ENCODE peak calls at places on chromosomes 2 and 18, in seven cellular contexts. One of them, this sample, is unnamed.

GRCh38 chr18:48833701-48834394 is 116.9 kb downstream of the SMAD7 start:
- DNase-seq in HFFc6: no peak
- DNase-seq in posterior cingulate gyrus: peak
- DNase-seq in fibroblast of villous mesenchyme: peak
- DNase-seq in Calu3: no peak
- DNase-seq in amniotic stem cell: no peak
- DNase-seq in hypothalamus: no peak
- DNase-seq in this sample: no peak

GRCh38 chr2:191298306-191298705 is 53.1 kb downstream of the MYO1B start:
- DNase-seq in Calu3: no peak
- DNase-seq in posterior cingulate gyrus: no peak
- DNase-seq in amniotic stem cell: peak
- DNase-seq in fibroblast of villous mesenchyme: no peak
- DNase-seq in hypothalamus: no peak
- DNase-seq in HFFc6: peak
- DNase-seq in this sample: no peak

GRCh38 chr18:49055787-49056186 is 105.0 kb upstream of the SMAD7 start:
- DNase-seq in HFFc6: peak
- DNase-seq in hypothalamus: no peak
- DNase-seq in posterior cingulate gyrus: peak
- DNase-seq in amniotic stem cell: peak
- DNase-seq in fibroblast of villous mesenchyme: peak
- DNase-seq in Calu3: no peak
- DNase-seq in this sample: no peak

GRCh38 chr2:27803046-27803445 is 31.5 kb downstream of the MRPL33 start:
- DNase-seq in fibroblast of villous mesenchyme: peak
- DNase-seq in hypothalamus: no peak
- DNase-seq in posterior cingulate gyrus: no peak
- DNase-seq in HFFc6: no peak
- DNase-seq in Calu3: no peak
- DNase-seq in amniotic stem cell: no peak
- DNase-seq in this sample: no peak

GRCh38 chr2:200379481-200380120 is 73.1 kb downstream of the SPATS2L start:
- DNase-seq in amniotic stem cell: no peak
- DNase-seq in Calu3: no peak
- DNase-seq in posterior cingulate gyrus: no peak
- DNase-seq in hypothalamus: no peak
- DNase-seq in HFFc6: no peak
- DNase-seq in fibroblast of villous mesenchyme: no peak
- DNase-seq in this sample: no peak

GRCh38 chr2:145685323-145686050 is 1165.6 kb upstream of the ZEB2 start:
- DNase-seq in Calu3: peak
- DNase-seq in fibroblast of villous mesenchyme: peak
- DNase-seq in hypothalamus: no peak
- DNase-seq in HFFc6: no peak
- DNase-seq in posterior cingulate gyrus: no peak
- DNase-seq in amniotic stem cell: no peak
- DNase-seq in this sample: no peak

GRCh38 chr2:8329660-8330622 is 351.9 kb upstream of the ID2 start:
- DNase-seq in posterior cingulate gyrus: no peak
- DNase-seq in hypothalamus: no peak
- DNase-seq in HFFc6: no peak
- DNase-seq in Calu3: no peak
- DNase-seq in amniotic stem cell: no peak
- DNase-seq in fibroblast of villous mesenchyme: no peak
- DNase-seq in this sample: no peak

GRCh38 chr2:174544156-174544555 is 53.4 kb downstream of the WIPF1 start:
- DNase-seq in hypothalamus: peak
- DNase-seq in posterior cingulate gyrus: peak
- DNase-seq in fibroblast of villous mesenchyme: no peak
- DNase-seq in Calu3: peak
- DNase-seq in HFFc6: no peak
- DNase-seq in amniotic stem cell: no peak
- DNase-seq in this sample: no peak

GRCh38 chr2:8546319-8547283 is 135.3 kb upstream of the ID2 start:
- DNase-seq in amniotic stem cell: no peak
- DNase-seq in hypothalamus: no peak
- DNase-seq in fibroblast of villous mesenchyme: no peak
- DNase-seq in posterior cingulate gyrus: no peak
- DNase-seq in HFFc6: no peak
- DNase-seq in Calu3: no peak
- DNase-seq in this sample: no peak

GRCh38 chr2:38194751-38195150 is 118.8 kb upstream of the CYP1B1 start:
- DNase-seq in HFFc6: no peak
- DNase-seq in posterior cingulate gyrus: no peak
- DNase-seq in Calu3: no peak
- DNase-seq in amniotic stem cell: no peak
- DNase-seq in fibroblast of villous mesenchyme: no peak
- DNase-seq in hypothalamus: no peak
- DNase-seq in this sample: no peak

GRCh38 chr2:79103199-79103598 is 15.4 kb upstream of the REG1B start:
- DNase-seq in posterior cingulate gyrus: no peak
- DNase-seq in HFFc6: no peak
- DNase-seq in fibroblast of villous mesenchyme: no peak
- DNase-seq in hypothalamus: no peak
- DNase-seq in Calu3: no peak
- DNase-seq in amniotic stem cell: no peak
- DNase-seq in this sample: no peak

GRCh38 chr2:174729797-174730529 is 34.3 kb downstream of the CHRNA1 start:
- DNase-seq in posterior cingulate gyrus: no peak
- DNase-seq in Calu3: no peak
- DNase-seq in HFFc6: no peak
- DNase-seq in hypothalamus: no peak
- DNase-seq in amniotic stem cell: no peak
- DNase-seq in fibroblast of villous mesenchyme: peak
- DNase-seq in this sample: no peak

GRCh38 chr2:8684421-8684884 is 2.6 kb downstream of the ID2 start:
- DNase-seq in fibroblast of villous mesenchyme: no peak
- DNase-seq in HFFc6: no peak
- DNase-seq in hypothalamus: no peak
- DNase-seq in Calu3: no peak
- DNase-seq in posterior cingulate gyrus: no peak
- DNase-seq in amniotic stem cell: no peak
- DNase-seq in this sample: no peak

GRCh38 chr18:7447629-7448028 is 119.5 kb upstream of the PTPRM start:
- DNase-seq in HFFc6: peak
- DNase-seq in fibroblast of villous mesenchyme: peak
- DNase-seq in hypothalamus: no peak
- DNase-seq in posterior cingulate gyrus: no peak
- DNase-seq in Calu3: no peak
- DNase-seq in amniotic stem cell: no peak
- DNase-seq in this sample: no peak

GRCh38 chr18:48455555-48456478 is 46.6 kb upstream of the ZBTB7C start:
- DNase-seq in fibroblast of villous mesenchyme: peak
- DNase-seq in posterior cingulate gyrus: no peak
- DNase-seq in HFFc6: peak
- DNase-seq in hypothalamus: no peak
- DNase-seq in amniotic stem cell: peak
- DNase-seq in Calu3: peak
- DNase-seq in this sample: no peak

GRCh38 chr2:120660771-120661459 is 74.8 kb upstream of the GLI2 start:
- DNase-seq in Calu3: no peak
- DNase-seq in posterior cingulate gyrus: no peak
- DNase-seq in amniotic stem cell: no peak
- DNase-seq in hypothalamus: no peak
- DNase-seq in HFFc6: no peak
- DNase-seq in fibroblast of villous mesenchyme: no peak
- DNase-seq in this sample: no peak

GRCh38 chr2:20224716-20225293 is at the start of gene SDC1:
- DNase-seq in hypothalamus: no peak
- DNase-seq in Calu3: peak
- DNase-seq in posterior cingulate gyrus: no peak
- DNase-seq in amniotic stem cell: no peak
- DNase-seq in HFFc6: peak
- DNase-seq in fibroblast of villous mesenchyme: peak
- DNase-seq in this sample: peak

GRCh38 chr2:18242716-18243115 is 317.7 kb downstream of the RDH14 start:
- DNase-seq in Calu3: no peak
- DNase-seq in hypothalamus: no peak
- DNase-seq in HFFc6: no peak
- DNase-seq in posterior cingulate gyrus: no peak
- DNase-seq in fibroblast of villous mesenchyme: no peak
- DNase-seq in amniotic stem cell: no peak
- DNase-seq in this sample: no peak

GRCh38 chr18:6009751-6010150 is 114.4 kb upstream of the TMEM200C start:
- DNase-seq in amniotic stem cell: no peak
- DNase-seq in Calu3: no peak
- DNase-seq in hypothalamus: no peak
- DNase-seq in HFFc6: no peak
- DNase-seq in posterior cingulate gyrus: no peak
- DNase-seq in fibroblast of villous mesenchyme: no peak
- DNase-seq in this sample: no peak

GRCh38 chr2:173750332-173750731 is 214.8 kb downstream of the SP3 start:
- DNase-seq in fibroblast of villous mesenchyme: peak
- DNase-seq in amniotic stem cell: no peak
- DNase-seq in Calu3: no peak
- DNase-seq in hypothalamus: no peak
- DNase-seq in posterior cingulate gyrus: no peak
- DNase-seq in HFFc6: no peak
- DNase-seq in this sample: no peak

GRCh38 chr2:97758131-97758705 is 44.8 kb downstream of the ZAP70 start:
- DNase-seq in hypothalamus: no peak
- DNase-seq in fibroblast of villous mesenchyme: no peak
- DNase-seq in Calu3: no peak
- DNase-seq in posterior cingulate gyrus: no peak
- DNase-seq in amniotic stem cell: no peak
- DNase-seq in HFFc6: no peak
- DNase-seq in this sample: no peak

GRCh38 chr2:58928942-58929341 is 687.8 kb upstream of the FANCL start:
- DNase-seq in HFFc6: no peak
- DNase-seq in hypothalamus: no peak
- DNase-seq in Calu3: no peak
- DNase-seq in fibroblast of villous mesenchyme: no peak
- DNase-seq in amniotic stem cell: no peak
- DNase-seq in posterior cingulate gyrus: no peak
- DNase-seq in this sample: no peak

GRCh38 chr2:119523959-119524694 is at the start of gene SCTR:
- DNase-seq in posterior cingulate gyrus: no peak
- DNase-seq in HFFc6: no peak
- DNase-seq in amniotic stem cell: no peak
- DNase-seq in Calu3: peak
- DNase-seq in hypothalamus: no peak
- DNase-seq in fibroblast of villous mesenchyme: no peak
- DNase-seq in this sample: peak

GRCh38 chr2:178233428-178233827 is 39.1 kb downstream of the OSBPL6 start:
- DNase-seq in hypothalamus: no peak
- DNase-seq in fibroblast of villous mesenchyme: no peak
- DNase-seq in HFFc6: peak
- DNase-seq in Calu3: no peak
- DNase-seq in amniotic stem cell: no peak
- DNase-seq in posterior cingulate gyrus: no peak
- DNase-seq in this sample: no peak

GRCh38 chr2:61707984-61708852 is 145.6 kb downstream of the FAM161A start:
- DNase-seq in hypothalamus: no peak
- DNase-seq in HFFc6: peak
- DNase-seq in Calu3: peak
- DNase-seq in posterior cingulate gyrus: no peak
- DNase-seq in fibroblast of villous mesenchyme: peak
- DNase-seq in amniotic stem cell: peak
- DNase-seq in this sample: peak

GRCh38 chr2:11142330-11142729 is 12.9 kb upstream of the SLC66A3 start:
- DNase-seq in fibroblast of villous mesenchyme: no peak
- DNase-seq in amniotic stem cell: no peak
- DNase-seq in posterior cingulate gyrus: no peak
- DNase-seq in Calu3: no peak
- DNase-seq in HFFc6: no peak
- DNase-seq in hypothalamus: no peak
- DNase-seq in this sample: no peak

GRCh38 chr2:63050186-63050915 is at the start of gene OTX1:
- DNase-seq in fibroblast of villous mesenchyme: no peak
- DNase-seq in posterior cingulate gyrus: peak
- DNase-seq in amniotic stem cell: no peak
- DNase-seq in Calu3: peak
- DNase-seq in HFFc6: peak
- DNase-seq in hypothalamus: no peak
- DNase-seq in this sample: peak

GRCh38 chr2:231191896-231192872 is 6.2 kb upstream of the ARMC9 start:
- DNase-seq in posterior cingulate gyrus: no peak
- DNase-seq in fibroblast of villous mesenchyme: peak
- DNase-seq in HFFc6: peak
- DNase-seq in amniotic stem cell: peak
- DNase-seq in Calu3: peak
- DNase-seq in hypothalamus: no peak
- DNase-seq in this sample: no peak

GRCh38 chr2:239802101-239802649 is 223.0 kb downstream of the NDUFA10 start:
- DNase-seq in HFFc6: no peak
- DNase-seq in fibroblast of villous mesenchyme: no peak
- DNase-seq in posterior cingulate gyrus: no peak
- DNase-seq in hypothalamus: no peak
- DNase-seq in amniotic stem cell: no peak
- DNase-seq in Calu3: no peak
- DNase-seq in this sample: no peak

GRCh38 chr2:26988165-26988879 is 17.9 kb downstream of the MAPRE3 start:
- DNase-seq in posterior cingulate gyrus: no peak
- DNase-seq in amniotic stem cell: peak
- DNase-seq in fibroblast of villous mesenchyme: peak
- DNase-seq in hypothalamus: no peak
- DNase-seq in HFFc6: peak
- DNase-seq in Calu3: no peak
- DNase-seq in this sample: no peak

GRCh38 chr2:43328157-43328556 is 101.8 kb upstream of the ZFP36L2 start:
- DNase-seq in hypothalamus: no peak
- DNase-seq in posterior cingulate gyrus: no peak
- DNase-seq in fibroblast of villous mesenchyme: no peak
- DNase-seq in amniotic stem cell: no peak
- DNase-seq in Calu3: no peak
- DNase-seq in HFFc6: no peak
- DNase-seq in this sample: no peak

GRCh38 chr2:161223139-161223732 is 63.0 kb downstream of the TANK start:
- DNase-seq in HFFc6: peak
- DNase-seq in posterior cingulate gyrus: no peak
- DNase-seq in fibroblast of villous mesenchyme: peak
- DNase-seq in Calu3: peak
- DNase-seq in amniotic stem cell: peak
- DNase-seq in hypothalamus: no peak
- DNase-seq in this sample: peak

GRCh38 chr2:202018950-202019349 is 14.7 kb upstream of the FZD7 start:
- DNase-seq in HFFc6: no peak
- DNase-seq in amniotic stem cell: no peak
- DNase-seq in Calu3: no peak
- DNase-seq in fibroblast of villous mesenchyme: no peak
- DNase-seq in hypothalamus: no peak
- DNase-seq in posterior cingulate gyrus: no peak
- DNase-seq in this sample: no peak

GRCh38 chr18:903703-904102 is 968 bp upstream of the ADCYAP1 start:
- DNase-seq in HFFc6: no peak
- DNase-seq in hypothalamus: no peak
- DNase-seq in posterior cingulate gyrus: no peak
- DNase-seq in fibroblast of villous mesenchyme: peak
- DNase-seq in Calu3: peak
- DNase-seq in amniotic stem cell: no peak
- DNase-seq in this sample: peak